ENCODE peak calls at places on chromosomes 12 and 14, in seven cellular contexts. L, U, E, V, G, S and H are unnamed samples.

GRCh38 chr14:106872619-106873446 is 1346.5 kb downstream of the TMEM121 start:
- DNase-seq in G (peak), V (no peak), L (peak), E (peak), U (peak), S (peak), H (no peak)

GRCh38 chr14:90383731-90384542 is 12.9 kb upstream of the CALM1 start:
- DNase-seq in E (peak), U (peak), V (peak), G (peak), L (peak), S (no peak), H (no peak)

GRCh38 chr14:60151715-60152114 is 13.5 kb downstream of the DHRS7 start:
- DNase-seq in E (peak), S (peak), G (no peak), U (peak), V (peak), L (peak), H (peak)

GRCh38 chr12:17588968-17589367 is 501.0 kb downstream of the RERGL start:
- DNase-seq in V (no peak), S (peak), E (no peak), U (peak), G (peak), L (no peak), H (peak)

GRCh38 chr14:84708865-84709264 is 821.1 kb upstream of the FLRT2 start:
- DNase-seq in S (no peak), G (no peak), L (no peak), E (no peak), U (no peak), V (no peak), H (no peak)

GRCh38 chr12:78192979-78193378 is 362.3 kb downstream of the NAV3 start:
- DNase-seq in G (no peak), E (no peak), L (no peak), U (no peak), S (no peak), V (no peak), H (no peak)

GRCh38 chr12:70758494-70758845 is 121.2 kb upstream of the PTPRB start:
- DNase-seq in V (no peak), E (no peak), L (no peak), S (no peak), U (no peak), G (no peak), H (no peak)

GRCh38 chr12:4434721-4435425 is 10.7 kb downstream of the FGF6 start:
- DNase-seq in S (no peak), V (no peak), L (no peak), E (no peak), U (no peak), G (no peak), H (no peak)

GRCh38 chr12:12356467-12356885 is 402 bp upstream of the BORCS5 start:
- DNase-seq in V (no peak), G (no peak), S (no peak), U (no peak), L (no peak), E (no peak), H (no peak)

GRCh38 chr12:42969357-42969756 is 379.8 kb upstream of the PRICKLE1 start:
- DNase-seq in S (no peak), V (no peak), G (no peak), E (no peak), L (peak), U (no peak), H (no peak)

GRCh38 chr12:64731683-64732082 is 27.5 kb downstream of the GNS start:
- DNase-seq in V (no peak), S (no peak), G (no peak), L (no peak), E (no peak), U (no peak), H (no peak)

GRCh38 chr14:106067935-106068334 is 541.6 kb downstream of the TMEM121 start:
- DNase-seq in U (no peak), V (no peak), E (no peak), L (no peak), G (no peak), S (no peak), H (no peak)

GRCh38 chr12:31388713-31389112 is 62.8 kb upstream of the SINHCAF start:
- DNase-seq in U (no peak), G (no peak), S (no peak), E (no peak), L (no peak), V (no peak), H (no peak)

GRCh38 chr14:54829486-54830224 is 73.0 kb downstream of the GCH1 start:
- DNase-seq in U (no peak), G (no peak), S (no peak), V (no peak), L (no peak), E (no peak), H (no peak)

GRCh38 chr14:94386085-94387031 is 2.0 kb downstream of the SERPINA1 start:
- DNase-seq in E (no peak), S (no peak), V (no peak), L (no peak), G (no peak), U (no peak), H (no peak)

GRCh38 chr14:55835985-55836384 is 256.0 kb downstream of the KTN1 start:
- DNase-seq in G (no peak), U (no peak), V (no peak), S (no peak), L (no peak), E (no peak), H (no peak)

GRCh38 chr12:109010259-109010658 is 10.6 kb downstream of the SVOP start:
- DNase-seq in G (no peak), E (no peak), L (no peak), V (no peak), S (no peak), U (peak), H (no peak)

GRCh38 chr14:38405851-38406630 is 150.1 kb upstream of the CLEC14A start:
- DNase-seq in U (no peak), L (no peak), S (no peak), G (peak), E (no peak), V (no peak), H (no peak)

GRCh38 chr12:112964067-112964670 is 14.2 kb upstream of the OAS2 start:
- DNase-seq in L (no peak), S (no peak), G (no peak), U (no peak), V (no peak), E (no peak), H (no peak)

GRCh38 chr12:118189761-118190181 is 53.8 kb downstream of the PEBP1 start:
- DNase-seq in E (no peak), S (no peak), G (peak), U (no peak), L (peak), V (peak), H (no peak)

GRCh38 chr14:105197274-105197673 is 16.2 kb upstream of the NUDT14 start:
- DNase-seq in G (no peak), S (no peak), E (no peak), U (no peak), V (no peak), L (peak), H (no peak)

GRCh38 chr12:132633901-132634300 is 15.3 kb downstream of the P2RX2 start:
- DNase-seq in G (no peak), S (no peak), U (no peak), E (no peak), L (no peak), V (no peak), H (no peak)

GRCh38 chr12:96425321-96425720 is 25.1 kb upstream of the CDK17 start:
- DNase-seq in L (no peak), S (no peak), U (no peak), E (no peak), V (no peak), G (no peak), H (no peak)

GRCh38 chr14:101252443-101253214 is 308.7 kb upstream of the DIO3 start:
- DNase-seq in L (no peak), V (no peak), E (no peak), S (no peak), U (no peak), G (no peak), H (no peak)

GRCh38 chr12:122374707-122375106 is 47.8 kb downstream of the CLIP1 start:
- DNase-seq in S (no peak), V (peak), G (no peak), E (no peak), U (no peak), L (no peak), H (no peak)

GRCh38 chr12:118307069-118307954 is 65.4 kb downstream of the TAOK3 start:
- DNase-seq in E (peak), S (no peak), U (peak), L (no peak), G (no peak), V (peak), H (peak)

GRCh38 chr12:21659383-21659782 is 1.7 kb upstream of the LDHB start:
- DNase-seq in G (peak), L (no peak), S (peak), E (no peak), U (peak), V (no peak), H (no peak)

GRCh38 chr12:88067301-88067700 is 38.1 kb upstream of the C12orf50 start:
- DNase-seq in E (no peak), L (no peak), V (no peak), G (no peak), S (no peak), U (no peak), H (no peak)